ENCODE peak calls at places on chromosomes 4 and X, in five cellular contexts. One of them, this sample, is unnamed.

GRCh38 chr4:42732776-42733175 is 75.9 kb upstream of the ATP8A1 start:
- DNase-seq in K562: no peak
- DNase-seq in HCT116: no peak
- DNase-seq in SK-N-SH: no peak
- DNase-seq in GM12878: peak
- DNase-seq in this sample: no peak

GRCh38 chr4:30538794-30539193 is 181.4 kb upstream of the PCDH7 start:
- DNase-seq in K562: no peak
- DNase-seq in GM12878: no peak
- DNase-seq in HCT116: no peak
- DNase-seq in SK-N-SH: no peak
- DNase-seq in this sample: no peak

GRCh38 chr4:183924362-183925044 is 19.4 kb downstream of the STOX2 start:
- DNase-seq in HCT116: no peak
- DNase-seq in K562: no peak
- DNase-seq in GM12878: no peak
- DNase-seq in SK-N-SH: no peak
- DNase-seq in this sample: no peak

GRCh38 chrX:51496501-51497291 is at the start of gene NUDT11:
- DNase-seq in HCT116: no peak
- DNase-seq in K562: peak
- DNase-seq in SK-N-SH: peak
- DNase-seq in GM12878: no peak
- DNase-seq in this sample: no peak

GRCh38 chr4:81220269-81220668 is 5.2 kb upstream of the PRKG2 start:
- DNase-seq in SK-N-SH: no peak
- DNase-seq in K562: no peak
- DNase-seq in GM12878: no peak
- DNase-seq in HCT116: no peak
- DNase-seq in this sample: no peak

GRCh38 chr4:41222259-41222658 is 7.9 kb upstream of the APBB2 start:
- DNase-seq in SK-N-SH: no peak
- DNase-seq in GM12878: no peak
- DNase-seq in HCT116: no peak
- DNase-seq in K562: no peak
- DNase-seq in this sample: peak

GRCh38 chr4:128596115-128596514 is 213.4 kb upstream of the JADE1 start:
- DNase-seq in SK-N-SH: no peak
- DNase-seq in GM12878: no peak
- DNase-seq in HCT116: no peak
- DNase-seq in K562: no peak
- DNase-seq in this sample: no peak

GRCh38 chr4:39390603-39391002 is 16.1 kb upstream of the KLB start:
- DNase-seq in GM12878: no peak
- DNase-seq in SK-N-SH: no peak
- DNase-seq in K562: no peak
- DNase-seq in HCT116: no peak
- DNase-seq in this sample: no peak

GRCh38 chr4:21864686-21865085 is 83.9 kb downstream of the KCNIP4 start:
- DNase-seq in GM12878: no peak
- DNase-seq in HCT116: no peak
- DNase-seq in SK-N-SH: no peak
- DNase-seq in K562: no peak
- DNase-seq in this sample: no peak

GRCh38 chrX:1472975-1473374 is 20.3 kb upstream of the ASMTL start:
- DNase-seq in GM12878: no peak
- DNase-seq in SK-N-SH: no peak
- DNase-seq in HCT116: no peak
- DNase-seq in K562: no peak
- DNase-seq in this sample: no peak

GRCh38 chr4:81255524-81255923 is 40.5 kb upstream of the PRKG2 start:
- DNase-seq in GM12878: no peak
- DNase-seq in K562: no peak
- DNase-seq in HCT116: no peak
- DNase-seq in SK-N-SH: no peak
- DNase-seq in this sample: no peak

GRCh38 chrX:48711929-48712505 is 15.5 kb downstream of the SUV39H1 start:
- DNase-seq in SK-N-SH: no peak
- DNase-seq in HCT116: no peak
- DNase-seq in GM12878: no peak
- DNase-seq in K562: no peak
- DNase-seq in this sample: no peak

GRCh38 chr4:89737888-89738287 is 99.1 kb downstream of the SNCA start:
- DNase-seq in HCT116: no peak
- DNase-seq in GM12878: no peak
- DNase-seq in SK-N-SH: no peak
- DNase-seq in K562: no peak
- DNase-seq in this sample: no peak

GRCh38 chrX:123731258-123731986 is 1.4 kb downstream of the THOC2 start:
- DNase-seq in GM12878: no peak
- DNase-seq in HCT116: no peak
- DNase-seq in SK-N-SH: peak
- DNase-seq in K562: peak
- DNase-seq in this sample: no peak

GRCh38 chr4:78684196-78685079 is 91.7 kb upstream of the BMP2K start:
- DNase-seq in HCT116: no peak
- DNase-seq in SK-N-SH: no peak
- DNase-seq in K562: no peak
- DNase-seq in GM12878: no peak
- DNase-seq in this sample: no peak

GRCh38 chrX:52416816-52417215 is 48.0 kb downstream of the XAGE2 start:
- DNase-seq in HCT116: no peak
- DNase-seq in K562: no peak
- DNase-seq in SK-N-SH: no peak
- DNase-seq in GM12878: no peak
- DNase-seq in this sample: no peak

DNA sequence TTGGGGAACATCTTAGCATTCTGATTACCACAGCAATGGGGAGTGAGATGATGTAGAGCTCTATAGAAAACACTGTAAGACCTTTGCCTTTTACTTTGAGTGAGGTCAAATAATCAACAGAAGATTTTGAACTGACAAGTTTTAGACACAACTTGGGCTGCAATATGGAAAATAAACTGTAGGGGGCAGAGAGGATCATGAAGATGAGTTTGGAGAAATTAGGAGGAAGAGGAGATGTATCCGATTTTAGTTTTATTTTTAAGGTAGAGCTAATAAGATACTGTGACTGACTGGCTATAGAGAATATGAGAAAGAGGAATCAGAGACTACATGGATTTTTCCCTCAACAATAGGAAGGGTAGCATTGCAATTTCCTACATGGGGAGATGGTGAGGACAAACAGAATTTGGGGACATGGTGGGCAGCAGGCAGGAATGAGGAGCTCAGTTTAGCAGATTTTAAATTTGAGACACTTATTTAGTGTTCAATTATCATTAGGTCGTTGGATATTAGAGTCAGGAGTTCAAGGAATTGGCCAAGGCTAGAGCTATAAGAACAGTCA is 563.1 kb downstream of the INPP4B start:
- DNase-seq in SK-N-SH: no peak
- DNase-seq in HCT116: no peak
- DNase-seq in GM12878: no peak
- DNase-seq in K562: no peak
- DNase-seq in this sample: peak
- TF ChIP-seq JUND in SK-N-SH: no peak
- TF ChIP-seq JUND in HCT116: no peak
- TF ChIP-seq JUND in GM12878: no peak
- TF ChIP-seq JUND in K562: no peak
- TF ChIP-seq JUND in this sample: no peak

GRCh38 chrX:70554523-70554922 is 109.9 kb downstream of the DLG3 start:
- DNase-seq in K562: no peak
- DNase-seq in GM12878: no peak
- DNase-seq in HCT116: no peak
- DNase-seq in SK-N-SH: no peak
- DNase-seq in this sample: no peak

GRCh38 chrX:70554948-70555347 is 110.3 kb downstream of the DLG3 start:
- DNase-seq in K562: no peak
- DNase-seq in HCT116: no peak
- DNase-seq in GM12878: no peak
- DNase-seq in SK-N-SH: no peak
- DNase-seq in this sample: no peak

GRCh38 chrX:70553516-70553915 is 108.9 kb downstream of the DLG3 start:
- DNase-seq in GM12878: no peak
- DNase-seq in SK-N-SH: no peak
- DNase-seq in HCT116: no peak
- DNase-seq in K562: no peak
- DNase-seq in this sample: no peak

GRCh38 chrX:70552174-70552704 is 107.6 kb downstream of the DLG3 start:
- DNase-seq in SK-N-SH: no peak
- DNase-seq in HCT116: no peak
- DNase-seq in K562: no peak
- DNase-seq in GM12878: no peak
- DNase-seq in this sample: no peak

DNA sequence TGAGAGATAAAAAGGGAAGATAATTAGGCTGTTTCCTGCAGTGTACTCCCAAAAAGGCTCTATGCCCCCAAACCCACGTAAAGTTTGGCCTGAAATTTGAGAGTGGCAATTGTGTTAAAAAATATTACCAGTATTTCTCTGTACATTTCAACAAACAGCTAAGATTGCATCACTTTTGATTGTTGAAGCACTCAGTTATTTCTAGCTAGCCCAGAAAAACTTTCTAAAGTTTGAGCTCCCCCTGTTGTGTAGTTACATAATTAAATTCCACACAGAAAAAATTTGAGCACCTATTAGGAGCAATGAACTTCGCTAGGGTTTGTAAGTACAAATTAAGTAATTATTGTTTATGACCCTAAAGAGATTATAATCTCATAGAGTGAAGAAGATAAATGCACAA is 109.4 kb downstream of the DLG3 start:
- DNase-seq in SK-N-SH: no peak
- DNase-seq in K562: no peak
- DNase-seq in HCT116: no peak
- DNase-seq in GM12878: no peak
- DNase-seq in this sample: peak
- TF ChIP-seq JUND in SK-N-SH: no peak
- TF ChIP-seq JUND in K562: no peak
- TF ChIP-seq JUND in HCT116: no peak
- TF ChIP-seq JUND in GM12878: no peak
- TF ChIP-seq JUND in this sample: no peak

GRCh38 chrX:44247468-44247867 is 96.0 kb downstream of the EFHC2 start:
- DNase-seq in SK-N-SH: no peak
- DNase-seq in GM12878: no peak
- DNase-seq in K562: no peak
- DNase-seq in HCT116: no peak
- DNase-seq in this sample: no peak
- TF ChIP-seq JUND in SK-N-SH: no peak
- TF ChIP-seq JUND in GM12878: no peak
- TF ChIP-seq JUND in K562: no peak
- TF ChIP-seq JUND in HCT116: no peak
- TF ChIP-seq JUND in this sample: no peak

DNA sequence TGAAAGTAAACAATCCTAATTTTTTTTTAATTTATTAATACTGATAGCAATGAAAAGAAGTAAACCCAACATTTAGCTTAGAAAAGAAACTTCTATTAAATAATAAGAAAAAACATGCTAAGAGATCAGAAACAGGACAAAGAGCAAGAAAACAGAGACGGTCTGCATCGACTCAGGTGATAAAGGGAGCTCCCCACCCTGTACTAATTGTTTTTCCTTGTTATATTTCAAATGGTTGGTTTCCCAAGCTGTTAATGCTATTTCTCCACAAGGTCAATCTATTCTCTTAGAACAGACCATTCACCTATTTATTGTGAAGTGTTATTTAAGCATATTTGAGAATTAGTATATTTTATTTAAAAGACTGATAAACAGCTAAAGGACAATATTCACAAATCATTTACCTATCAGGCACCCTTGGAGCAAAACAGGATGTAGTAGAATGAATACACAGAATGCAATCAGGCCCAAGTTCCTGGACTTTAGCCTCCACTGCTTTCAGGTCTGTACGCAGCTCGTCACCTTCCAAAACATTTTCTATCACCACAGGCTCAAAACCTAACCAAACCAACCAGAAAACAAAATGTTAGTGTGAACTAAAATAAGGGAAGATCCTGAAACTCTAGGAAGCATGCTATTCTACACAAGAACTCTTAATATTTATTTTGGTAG is 5.5 kb downstream of the SEPSECS start:
- DNase-seq in SK-N-SH: no peak
- DNase-seq in HCT116: no peak
- DNase-seq in K562: no peak
- DNase-seq in GM12878: no peak
- DNase-seq in this sample: no peak
- TF ChIP-seq JUND in SK-N-SH: no peak
- TF ChIP-seq JUND in HCT116: no peak
- TF ChIP-seq JUND in K562: no peak
- TF ChIP-seq JUND in GM12878: no peak
- TF ChIP-seq JUND in this sample: no peak

DNA sequence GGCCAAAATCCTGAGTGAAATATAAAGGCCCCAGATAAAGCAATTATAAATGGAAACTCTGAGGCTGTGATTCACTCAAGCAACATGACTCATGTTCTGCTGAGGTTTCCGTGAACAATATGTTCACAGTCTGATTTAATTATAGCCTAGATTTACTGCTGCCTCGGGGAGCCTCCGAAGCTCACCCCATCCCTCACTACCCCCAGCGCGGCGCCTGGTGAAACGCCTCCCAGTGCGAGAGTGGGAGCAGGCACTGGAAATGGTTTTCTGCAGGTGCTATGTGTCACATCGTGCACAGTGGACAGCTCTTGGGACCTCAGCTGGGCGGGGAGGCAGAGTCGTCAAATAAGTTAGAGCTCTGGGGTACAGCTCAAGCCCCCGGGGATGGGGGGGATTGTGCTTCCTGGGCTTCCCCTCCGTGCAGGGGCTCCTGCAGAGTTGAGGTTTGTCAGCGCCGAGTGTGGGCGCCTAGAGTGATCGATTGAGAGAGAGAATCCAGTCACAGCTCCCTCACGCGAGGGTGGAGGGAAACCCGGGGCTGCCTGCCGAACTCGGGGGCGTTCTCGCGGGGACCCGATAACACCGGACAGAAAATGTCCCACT is 110.6 kb downstream of the PHKA2 start:
- DNase-seq in HCT116: peak
- DNase-seq in GM12878: no peak
- DNase-seq in K562: no peak
- DNase-seq in SK-N-SH: peak
- DNase-seq in this sample: no peak
- TF ChIP-seq JUND in HCT116: peak
- TF ChIP-seq JUND in GM12878: no peak
- TF ChIP-seq JUND in K562: no peak
- TF ChIP-seq JUND in SK-N-SH: peak
- TF ChIP-seq JUND in this sample: no peak

GRCh38 chrX:11449613-11450012 is 156.4 kb downstream of the AMELX start:
- DNase-seq in SK-N-SH: no peak
- DNase-seq in HCT116: no peak
- DNase-seq in GM12878: no peak
- DNase-seq in K562: no peak
- DNase-seq in this sample: no peak
- TF ChIP-seq JUND in SK-N-SH: no peak
- TF ChIP-seq JUND in HCT116: no peak
- TF ChIP-seq JUND in GM12878: no peak
- TF ChIP-seq JUND in K562: no peak
- TF ChIP-seq JUND in this sample: no peak

GRCh38 chrX:135327299-135327698 is 18.0 kb downstream of the ETDC start:
- DNase-seq in GM12878: no peak
- DNase-seq in SK-N-SH: no peak
- DNase-seq in K562: no peak
- DNase-seq in HCT116: no peak
- DNase-seq in this sample: no peak
- TF ChIP-seq JUND in GM12878: no peak
- TF ChIP-seq JUND in SK-N-SH: peak
- TF ChIP-seq JUND in K562: no peak
- TF ChIP-seq JUND in HCT116: peak
- TF ChIP-seq JUND in this sample: no peak

This sample was measured in T47D.